ENCODE peak calls at places on chromosomes 12 and 14, in four cellular contexts. Z is neural crest cell; B is activated naive CD8-positive, alpha-beta T cell treated with anti-CD3 and anti-CD28 coated beads, Interleukin-2, amount 10 ng/mL, durations not matched to agents 7 days and 5 days; Y is iPS-NIHi11. S is an unnamed sample.

GRCh38 chr12:98446716-98447115 is 68.7 kb upstream of the TMPO start:
- DNase-seq in B (no peak), Z (no peak), Y (no peak), S (no peak)

GRCh38 chr12:10709808-10710207 is 13.3 kb downstream of the YBX3 start:
- DNase-seq in Z (no peak), Y (no peak), B (no peak), S (no peak)

GRCh38 chr14:49768301-49769121 is 558 bp downstream of the KLHDC2 start:
- DNase-seq in Z (peak), B (peak), Y (peak), S (peak)

GRCh38 chr14:60925286-60925685 is 55.6 kb downstream of the TRMT5 start:
- DNase-seq in B (no peak), Y (no peak), Z (no peak), S (no peak)

GRCh38 chr12:57611810-57612710 is 825 bp downstream of the ARHGEF25 start:
- DNase-seq in Z (no peak), B (no peak), Y (no peak), S (no peak)

GRCh38 chr14:49164074-49164473 is 422.1 kb downstream of the RPS29 start:
- DNase-seq in Z (no peak), B (no peak), Y (no peak), S (no peak)

GRCh38 chr12:66851134-66851533 is 172.3 kb upstream of the GRIP1 start:
- DNase-seq in Y (no peak), Z (no peak), B (no peak), S (no peak)

GRCh38 chr12:127964717-127965116 is 302.3 kb upstream of the TMEM132C start:
- DNase-seq in Z (no peak), Y (no peak), B (no peak), S (no peak)

GRCh38 chr14:99873653-99874052 is 80.4 kb downstream of the EML1 start:
- DNase-seq in Z (no peak), Y (no peak), B (no peak), S (no peak)

GRCh38 chr12:25382311-25383106 is 131.8 kb upstream of the KRAS start:
- DNase-seq in Y (no peak), Z (no peak), B (no peak), S (peak)

GRCh38 chr12:121829250-121829918 is 25.6 kb downstream of the SETD1B start:
- DNase-seq in Y (no peak), Z (no peak), B (no peak), S (no peak)

GRCh38 chr12:114692558-114693531 is 8.9 kb upstream of the TBX3 start:
- DNase-seq in B (no peak), Y (no peak), Z (no peak), S (peak)

GRCh38 chr14:67186789-67187188 is 2.5 kb upstream of the GARIN2 start:
- DNase-seq in B (no peak), Z (no peak), Y (no peak), S (no peak)

GRCh38 chr12:108133482-108133881 is 4.4 kb downstream of the WSCD2 start:
- DNase-seq in B (no peak), Z (no peak), Y (no peak), S (no peak)

GRCh38 chr14:61556455-61556854 is 138.9 kb upstream of the HIF1A start:
- DNase-seq in Y (no peak), B (no peak), Z (no peak), S (no peak)